ENCODE peak calls at places on chromosomes 1 and 21, in five cellular contexts. One of them, this sample, is unnamed.

GRCh38 chr1:161201828-161202712 is at the start of gene NDUFS2:
- DNase-seq in psoas muscle: peak
- DNase-seq in ascending aorta: peak
- DNase-seq in fibroblast of lung: peak
- DNase-seq in BE2C: peak
- DNase-seq in this sample: peak

GRCh38 chr1:50978144-50978851 is 8.3 kb downstream of the CDKN2C start:
- DNase-seq in psoas muscle: peak
- DNase-seq in ascending aorta: no peak
- DNase-seq in fibroblast of lung: peak
- DNase-seq in BE2C: peak
- DNase-seq in this sample: no peak

GRCh38 chr1:78091886-78092285 is 46.1 kb downstream of the GIPC2 start:
- DNase-seq in psoas muscle: no peak
- DNase-seq in ascending aorta: no peak
- DNase-seq in fibroblast of lung: no peak
- DNase-seq in BE2C: no peak
- DNase-seq in this sample: no peak

GRCh38 chr1:176201568-176201967 is 5.5 kb downstream of the COP1 start:
- DNase-seq in psoas muscle: no peak
- DNase-seq in ascending aorta: no peak
- DNase-seq in fibroblast of lung: no peak
- DNase-seq in BE2C: no peak
- DNase-seq in this sample: no peak

GRCh38 chr21:33817663-33818433 is 97.8 kb downstream of the ATP5PO start:
- DNase-seq in psoas muscle: no peak
- DNase-seq in ascending aorta: no peak
- DNase-seq in fibroblast of lung: no peak
- DNase-seq in BE2C: peak
- DNase-seq in this sample: no peak

GRCh38 chr21:34072145-34073031 is 990 bp upstream of the MRPS6 start:
- DNase-seq in psoas muscle: peak
- DNase-seq in ascending aorta: no peak
- DNase-seq in fibroblast of lung: no peak
- DNase-seq in BE2C: no peak
- DNase-seq in this sample: no peak

GRCh38 chr1:240497908-240498307 is 114.0 kb downstream of the GREM2 start:
- DNase-seq in psoas muscle: no peak
- DNase-seq in ascending aorta: no peak
- DNase-seq in fibroblast of lung: no peak
- DNase-seq in BE2C: no peak
- DNase-seq in this sample: no peak

GRCh38 chr1:228463559-228464455 is 23.4 kb upstream of the RNF187 start:
- DNase-seq in psoas muscle: peak
- DNase-seq in ascending aorta: no peak
- DNase-seq in fibroblast of lung: peak
- DNase-seq in BE2C: peak
- DNase-seq in this sample: peak

GRCh38 chr1:158311066-158311465 is 20.3 kb downstream of the CD1B start:
- DNase-seq in psoas muscle: no peak
- DNase-seq in ascending aorta: no peak
- DNase-seq in fibroblast of lung: no peak
- DNase-seq in BE2C: no peak
- DNase-seq in this sample: no peak

DNA sequence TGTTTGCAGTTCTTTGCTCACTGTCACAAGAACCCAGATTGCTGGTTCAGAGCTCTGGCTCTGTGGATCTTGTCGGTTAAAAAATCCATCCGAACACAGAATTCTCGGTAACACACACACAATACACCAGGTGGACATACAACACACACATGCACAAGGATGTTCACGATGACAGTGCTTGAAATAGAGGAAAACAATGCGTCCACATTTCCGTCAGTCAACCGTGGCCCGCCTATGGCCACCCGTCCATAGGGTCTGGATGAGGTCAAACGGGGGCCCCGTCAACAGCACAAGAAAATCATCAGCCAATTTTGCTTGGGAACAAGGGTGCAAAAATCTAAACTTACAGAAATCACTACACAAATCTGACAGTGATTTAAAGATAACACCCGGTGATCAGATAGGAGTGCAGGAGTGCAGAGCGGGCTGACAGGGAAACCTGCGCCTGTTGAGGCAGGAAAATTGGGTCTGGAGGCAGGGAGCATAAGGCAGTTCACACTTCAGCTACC is 50.4 kb upstream of the SLC19A1 start:
- DNase-seq in psoas muscle: no peak
- DNase-seq in ascending aorta: no peak
- DNase-seq in fibroblast of lung: no peak
- DNase-seq in BE2C: peak
- DNase-seq in this sample: no peak
- H3K4me3 ChIP-seq in psoas muscle: no peak
- H3K4me3 ChIP-seq in ascending aorta: no peak
- H3K4me3 ChIP-seq in fibroblast of lung: no peak
- H3K4me3 ChIP-seq in BE2C: no peak
- H3K4me3 ChIP-seq in this sample: no peak

GRCh38 chr1:112357467-112357866 is 38.5 kb upstream of the CTTNBP2NL start:
- DNase-seq in psoas muscle: no peak
- DNase-seq in ascending aorta: no peak
- DNase-seq in fibroblast of lung: no peak
- DNase-seq in BE2C: no peak
- DNase-seq in this sample: no peak
- H3K4me3 ChIP-seq in psoas muscle: no peak
- H3K4me3 ChIP-seq in ascending aorta: no peak
- H3K4me3 ChIP-seq in fibroblast of lung: no peak
- H3K4me3 ChIP-seq in BE2C: no peak
- H3K4me3 ChIP-seq in this sample: no peak

DNA sequence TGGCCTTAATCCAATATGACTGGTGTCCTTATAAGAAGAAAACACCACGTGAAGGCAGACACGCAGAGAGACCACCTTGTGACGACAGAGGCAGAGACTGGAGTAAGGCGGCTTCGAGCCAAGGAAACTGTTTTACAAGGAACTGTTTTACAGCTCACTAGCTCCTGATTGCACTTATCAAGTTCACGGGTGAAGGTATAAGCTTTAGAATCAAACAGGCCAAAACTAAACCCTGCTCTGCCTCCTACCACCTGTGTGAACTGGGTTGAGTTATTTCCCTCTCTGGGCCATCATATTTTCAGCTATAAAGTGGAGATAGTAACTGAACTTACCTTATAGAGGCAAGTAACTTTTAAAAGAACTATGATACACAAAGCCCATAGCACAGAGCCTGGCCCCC is 166.9 kb upstream of the NFIA start:
- DNase-seq in psoas muscle: no peak
- DNase-seq in ascending aorta: no peak
- DNase-seq in fibroblast of lung: no peak
- DNase-seq in BE2C: no peak
- DNase-seq in this sample: no peak
- H3K4me3 ChIP-seq in psoas muscle: no peak
- H3K4me3 ChIP-seq in ascending aorta: no peak
- H3K4me3 ChIP-seq in fibroblast of lung: no peak
- H3K4me3 ChIP-seq in BE2C: no peak
- H3K4me3 ChIP-seq in this sample: no peak

GRCh38 chr1:4034318-4034887 is 134.3 kb upstream of the C1orf174 start:
- DNase-seq in psoas muscle: no peak
- DNase-seq in ascending aorta: no peak
- DNase-seq in fibroblast of lung: no peak
- DNase-seq in BE2C: no peak
- DNase-seq in this sample: no peak
- H3K4me3 ChIP-seq in psoas muscle: no peak
- H3K4me3 ChIP-seq in ascending aorta: no peak
- H3K4me3 ChIP-seq in fibroblast of lung: no peak
- H3K4me3 ChIP-seq in BE2C: no peak
- H3K4me3 ChIP-seq in this sample: no peak

DNA sequence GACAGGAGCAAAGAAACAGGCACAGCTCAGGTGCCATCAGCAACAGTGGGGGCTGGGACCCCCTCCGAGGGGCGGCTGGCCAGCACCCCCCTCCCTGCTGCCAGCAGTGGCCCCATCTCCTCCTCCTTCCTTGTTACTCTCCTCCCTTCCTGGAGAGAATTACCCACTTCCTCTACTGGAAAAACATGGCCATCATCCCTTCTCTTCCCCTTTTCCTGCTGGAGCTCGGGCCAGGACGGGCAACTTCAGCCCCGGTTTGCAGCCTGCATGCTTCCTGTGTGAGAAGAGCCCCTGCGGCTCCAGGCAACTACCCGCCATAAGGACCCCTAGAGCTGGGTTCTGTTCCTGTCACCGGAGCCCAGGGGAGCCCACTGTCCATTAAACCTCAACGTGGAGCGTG is 17.6 kb downstream of the MEGF6 start:
- DNase-seq in psoas muscle: no peak
- DNase-seq in ascending aorta: no peak
- DNase-seq in fibroblast of lung: no peak
- DNase-seq in BE2C: no peak
- DNase-seq in this sample: no peak
- H3K4me3 ChIP-seq in psoas muscle: no peak
- H3K4me3 ChIP-seq in ascending aorta: no peak
- H3K4me3 ChIP-seq in fibroblast of lung: no peak
- H3K4me3 ChIP-seq in BE2C: no peak
- H3K4me3 ChIP-seq in this sample: no peak

DNA sequence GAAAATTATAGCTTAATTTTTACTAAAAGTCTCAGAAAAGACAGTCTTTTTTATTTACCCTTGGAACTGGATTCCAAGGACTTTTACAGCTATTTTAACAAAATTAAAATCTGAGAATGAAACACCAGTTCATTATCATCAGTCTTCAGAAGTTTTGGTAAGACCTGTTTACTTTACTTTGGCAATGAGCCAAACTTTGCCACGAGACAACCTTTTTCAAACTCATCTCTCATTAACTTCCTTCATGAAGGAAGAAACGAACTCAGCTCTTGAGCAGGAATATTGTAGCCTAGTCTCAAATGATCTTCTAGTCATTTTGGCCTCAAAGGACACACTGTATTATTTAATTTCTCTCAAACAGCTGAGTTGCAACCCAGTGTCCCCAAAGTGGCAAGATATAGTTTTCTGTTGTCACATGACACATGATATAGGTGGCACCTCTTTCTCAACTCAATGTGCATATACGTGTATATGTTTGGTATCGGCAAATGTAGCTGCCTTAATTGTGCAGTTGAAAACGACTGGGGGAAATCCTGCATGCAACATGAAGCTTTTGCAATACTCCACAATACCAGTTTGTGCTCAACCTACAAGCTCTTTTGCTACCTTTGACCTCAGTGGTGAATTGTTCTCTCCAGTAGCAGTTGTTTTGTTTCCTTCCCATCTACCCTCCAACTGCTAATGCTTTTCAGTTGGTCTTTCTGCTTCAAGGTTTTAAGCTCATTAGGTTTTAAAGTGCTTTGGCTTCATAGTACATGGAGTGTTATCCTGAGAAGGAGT is 8.4 kb upstream of the GNG4 start:
- DNase-seq in psoas muscle: no peak
- DNase-seq in ascending aorta: no peak
- DNase-seq in fibroblast of lung: no peak
- DNase-seq in BE2C: no peak
- DNase-seq in this sample: no peak
- H3K4me3 ChIP-seq in psoas muscle: no peak
- H3K4me3 ChIP-seq in ascending aorta: no peak
- H3K4me3 ChIP-seq in fibroblast of lung: no peak
- H3K4me3 ChIP-seq in BE2C: no peak
- H3K4me3 ChIP-seq in this sample: no peak

GRCh38 chr1:28123461-28123961 is 35.1 kb upstream of the EYA3 start:
- DNase-seq in psoas muscle: no peak
- DNase-seq in ascending aorta: no peak
- DNase-seq in fibroblast of lung: peak
- DNase-seq in BE2C: no peak
- DNase-seq in this sample: no peak
- H3K4me3 ChIP-seq in psoas muscle: no peak
- H3K4me3 ChIP-seq in ascending aorta: no peak
- H3K4me3 ChIP-seq in fibroblast of lung: no peak
- H3K4me3 ChIP-seq in BE2C: no peak
- H3K4me3 ChIP-seq in this sample: no peak